ENCODE peak calls at places on chromosomes 6 and 20, in six cellular contexts. A is pancreas, I is thoracic aorta, Q is skeletal muscle cell, D is breast epithelium, W is A673. H is an unnamed sample.
A peak's percentile ranks its signal among the peaks of the same experiment; 100 is the strongest.

GRCh38 chr6:50410577-50410976 is 302.7 kb upstream of the TFAP2D start:
- DNase-seq in I (no peak), D (no peak), W (no peak), A (no peak), Q (no peak), H (no peak)

GRCh38 chr6:47288245-47289090 is 21.2 kb downstream of the TNFRSF21 start:
- DNase-seq in D (no peak), I (no peak), Q (no peak), A (no peak), W (peak; percentile 46), H (peak; percentile 68)

GRCh38 chr6:4301871-4302270 is 166.5 kb upstream of the ECI2 start:
- DNase-seq in W (no peak), A (no peak), D (no peak), Q (no peak), I (no peak), H (no peak)

GRCh38 chr20:59809630-59810375 is 123.6 kb downstream of the SYCP2 start:
- DNase-seq in W (no peak), I (no peak), Q (no peak), D (no peak), A (no peak), H (peak; percentile 17)

GRCh38 chr6:13267142-13267621 is 61.2 kb downstream of the TBC1D7 start:
- DNase-seq in D (no peak), W (no peak), I (no peak), Q (no peak), A (no peak), H (no peak)

GRCh38 chr6:104692008-104692407 is 167.7 kb downstream of the HACE1 start:
- DNase-seq in A (no peak), W (no peak), Q (no peak), D (no peak), I (no peak), H (no peak)

GRCh38 chr6:38391909-38392614 is 247.7 kb downstream of the BTBD9 start:
- DNase-seq in D (no peak), A (no peak), I (no peak), W (no peak), Q (no peak), H (no peak)

GRCh38 chr6:37256692-37257319 is 766 bp upstream of the TBC1D22B start:
- DNase-seq in W (no peak), Q (no peak), D (no peak), I (no peak), A (no peak), H (no peak)

GRCh38 chr6:170096191-170096802 is 194.6 kb downstream of the DLL1 start:
- DNase-seq in W (no peak), D (no peak), I (no peak), Q (no peak), A (no peak), H (no peak)

GRCh38 chr20:46557231-46557956 is 6.9 kb upstream of the OCSTAMP start:
- DNase-seq in D (no peak), A (no peak), I (no peak), Q (no peak), W (no peak), H (no peak)

GRCh38 chr20:36728986-36729385 is 16.9 kb downstream of the NDRG3 start:
- DNase-seq in W (peak; percentile 23), Q (no peak), D (no peak), I (no peak), A (no peak), H (no peak)

GRCh38 chr6:39233333-39233732 is 4.1 kb upstream of the KCNK5 start:
- DNase-seq in Q (no peak), D (no peak), W (no peak), I (no peak), A (no peak), H (no peak)

GRCh38 chr6:14305131-14305530 is 187.6 kb downstream of the CD83 start:
- DNase-seq in I (no peak), W (no peak), A (no peak), D (no peak), Q (no peak), H (no peak)

GRCh38 chr20:45835230-45836224 is 1.9 kb downstream of the SNX21 start:
- DNase-seq in A (no peak), Q (no peak), W (no peak), I (peak; percentile 72), D (no peak), H (no peak)

GRCh38 chr6:71730284-71730683 is 156.1 kb upstream of the RIMS1 start:
- DNase-seq in I (no peak), A (no peak), Q (no peak), W (no peak), D (no peak), H (no peak)

GRCh38 chr20:45450097-45450818 is 19.3 kb upstream of the WFDC2 start:
- DNase-seq in D (no peak), I (no peak), Q (peak; percentile 18), A (no peak), W (peak; percentile 73), H (no peak)

GRCh38 chr6:135853227-135853626 is 1.7 kb downstream of the PDE7B start:
- DNase-seq in W (no peak), Q (no peak), D (no peak), A (no peak), I (no peak), H (no peak)
- H3K4me3 ChIP-seq in W (no peak overlapping the region), Q (peak overlapping the region; percentile 55), D (peak overlapping the region; percentile 42), A (no peak overlapping the region), I (no peak overlapping the region), H (peak overlapping the region; percentile 39)

DNA sequence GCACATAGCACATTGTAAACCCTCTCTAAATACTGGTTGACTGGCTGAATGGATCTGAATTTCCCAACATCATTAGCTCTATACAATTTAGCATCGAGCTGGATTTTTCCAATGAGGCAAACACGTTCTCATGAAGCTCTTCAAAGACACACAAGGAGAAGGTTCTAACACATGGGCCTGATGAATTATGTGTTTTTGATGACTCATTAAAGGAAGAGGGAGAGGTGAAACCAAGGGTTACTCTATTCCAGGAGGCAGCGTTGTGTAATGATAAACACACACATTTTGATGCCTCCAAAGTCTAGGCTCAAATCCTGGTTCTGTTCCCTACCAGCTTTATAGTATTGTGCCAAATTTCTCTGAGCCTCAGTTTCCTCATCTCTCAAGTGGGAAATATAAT is 84.3 kb downstream of the PFDN4 start:
- DNase-seq in Q (peak; percentile 51), A (no peak), D (no peak), W (no peak), I (no peak), H (no peak)
- H3K4me3 ChIP-seq in Q (no peak overlapping the region), A (no peak overlapping the region), D (no peak overlapping the region), W (no peak overlapping the region), I (no peak overlapping the region), H (no peak overlapping the region)

GRCh38 chr6:148193063-148193680 is 149.5 kb upstream of the SASH1 start:
- DNase-seq in I (no peak), Q (no peak), D (peak; percentile 45), A (no peak), W (no peak), H (no peak)

GRCh38 chr6:148186916-148187315 is 155.7 kb upstream of the SASH1 start:
- DNase-seq in Q (no peak), W (no peak), A (no peak), D (peak; percentile 74), I (no peak), H (no peak)

GRCh38 chr6:148195511-148195910 is 147.1 kb upstream of the SASH1 start:
- DNase-seq in W (no peak), Q (no peak), A (no peak), D (no peak), I (no peak), H (no peak)

GRCh38 chr6:148192310-148192709 is 150.3 kb upstream of the SASH1 start:
- DNase-seq in W (no peak), D (peak; percentile 51), Q (peak; percentile 81), A (no peak), I (no peak), H (no peak)
- H3K4me3 ChIP-seq in W (no peak overlapping the region), D (no peak overlapping the region), Q (no peak overlapping the region), A (no peak overlapping the region), I (no peak overlapping the region), H (no peak overlapping the region)

GRCh38 chr6:79797105-79797504 is 150.2 kb downstream of the ELOVL4 start:
- DNase-seq in A (no peak), Q (no peak), I (no peak), W (no peak), D (no peak), H (peak; percentile 53)
- H3K4me3 ChIP-seq in A (no peak overlapping the region), Q (no peak overlapping the region), I (no peak overlapping the region), W (no peak overlapping the region), D (no peak overlapping the region), H (no peak overlapping the region)

H was measured in esophagus muscularis mucosa.